ENCODE peak calls at places on chromosomes 2 and 18, in six cellular contexts. H is SK-N-SH; S is activated CD4-positive, alpha-beta T cell treated with anti-CD3 and anti-CD28 coated beads for 24 hours; Z is stimulated activated naive CD8-positive, alpha-beta T cell treated with anti-CD3 and anti-CD28 coated beads, Interleukin-15, Interleukin-2, amounts not matched to agents 100 U/mL and 50 U/mL, for 24 hours; T is EL; E is NCI-H460. M is an unnamed sample.

GRCh38 chr2:119476301-119477117 is 44.9 kb downstream of the TMEM37 start:
- DNase-seq in H (peak), S (peak), Z (peak), T (peak), E (peak), M (no peak)

GRCh38 chr2:224347181-224348051 is 54.5 kb downstream of the FAM124B start:
- DNase-seq in H (no peak), S (no peak), Z (no peak), T (peak), E (no peak), M (no peak)

GRCh38 chr18:12659904-12660605 is 2.1 kb upstream of the SPIRE1 start:
- DNase-seq in H (peak), S (peak), Z (peak), T (peak), E (peak), M (no peak)

GRCh38 chr2:96527990-96528679 is 8.4 kb upstream of the ARID5A start:
- DNase-seq in H (no peak), S (peak), Z (peak), T (peak), E (no peak), M (no peak)

GRCh38 chr18:24488824-24489493 is 28.5 kb downstream of the HRH4 start:
- DNase-seq in H (peak), S (no peak), Z (no peak), T (peak), E (peak), M (no peak)

GRCh38 chr2:127455566-127456493 is 37.6 kb downstream of the PROC start:
- DNase-seq in H (no peak), S (no peak), Z (no peak), T (no peak), E (no peak), M (no peak)

GRCh38 chr2:55779459-55780421 is 86.1 kb upstream of the PNPT1 start:
- DNase-seq in H (no peak), S (no peak), Z (no peak), T (peak), E (peak), M (no peak)

GRCh38 chr18:65922103-65922502 is 171.3 kb downstream of the CDH7 start:
- DNase-seq in H (no peak), S (no peak), Z (no peak), T (no peak), E (no peak), M (no peak)

GRCh38 chr18:60649107-60649506 is 276.5 kb upstream of the MC4R start:
- DNase-seq in H (no peak), S (no peak), Z (no peak), T (no peak), E (no peak), M (no peak)

GRCh38 chr2:98601532-98602132 is 6.7 kb downstream of the COA5 start:
- DNase-seq in H (peak), S (no peak), Z (no peak), T (peak), E (peak), M (no peak)

GRCh38 chr2:192809173-192809572 is 614.4 kb upstream of the TMEFF2 start:
- DNase-seq in H (no peak), S (no peak), Z (no peak), T (no peak), E (no peak), M (no peak)

GRCh38 chr2:162888641-162889040 is 50.1 kb upstream of the KCNH7 start:
- DNase-seq in H (no peak), S (no peak), Z (no peak), T (no peak), E (no peak), M (no peak)

GRCh38 chr18:49547701-49548100 is 14.2 kb upstream of the LIPG start:
- DNase-seq in H (no peak), S (no peak), Z (no peak), T (no peak), E (no peak), M (no peak)

GRCh38 chr2:182611009-182611408 is 105.0 kb upstream of the DNAJC10 start:
- DNase-seq in H (no peak), S (no peak), Z (no peak), T (no peak), E (no peak), M (no peak)

GRCh38 chr2:36380624-36381481 is 25.3 kb downstream of the CRIM1 start:
- DNase-seq in H (peak), S (no peak), Z (no peak), T (peak), E (no peak), M (no peak)

GRCh38 chr18:61502472-61502871 is 169.2 kb downstream of the CDH20 start:
- DNase-seq in H (peak), S (no peak), Z (peak), T (peak), E (peak), M (no peak)

GRCh38 chr2:218888341-218888740 is 7.7 kb downstream of the WNT10A start:
- DNase-seq in H (no peak), S (no peak), Z (no peak), T (no peak), E (no peak), M (no peak)

GRCh38 chr2:68730828-68731227 is 3.8 kb upstream of the ARHGAP25 start:
- DNase-seq in H (no peak), S (no peak), Z (no peak), T (peak), E (no peak), M (no peak)